ENCODE peak calls at places on chromosome 1, in six cellular contexts. One of them, this sample, is unnamed.

GRCh38 chr1:151596166-151596933 is 15.5 kb upstream of the SNX27 start:
- DNase-seq in IMR-90: peak; percentile 41
- DNase-seq in H9: no peak
- DNase-seq in mesenchymal stem cell: peak; percentile 35
- DNase-seq in H1: no peak
- DNase-seq in neuronal stem cell: no peak
- DNase-seq in this sample: no peak

GRCh38 chr1:87045757-87046422 is 131.5 kb downstream of the HS2ST1 start:
- DNase-seq in neuronal stem cell: no peak
- DNase-seq in mesenchymal stem cell: no peak
- DNase-seq in H9: no peak
- DNase-seq in H1: no peak
- DNase-seq in IMR-90: peak; percentile 59
- DNase-seq in this sample: no peak

GRCh38 chr1:170586942-170587593 is 55.1 kb downstream of the GORAB start:
- DNase-seq in H9: no peak
- DNase-seq in mesenchymal stem cell: no peak
- DNase-seq in H1: no peak
- DNase-seq in IMR-90: peak; percentile 40
- DNase-seq in neuronal stem cell: no peak
- DNase-seq in this sample: no peak

GRCh38 chr1:63717511-63718120 is 56.2 kb upstream of the ROR1 start:
- DNase-seq in mesenchymal stem cell: no peak
- DNase-seq in neuronal stem cell: no peak
- DNase-seq in IMR-90: no peak
- DNase-seq in H1: no peak
- DNase-seq in H9: no peak
- DNase-seq in this sample: peak; percentile 56

GRCh38 chr1:98988906-98989603 is 15.6 kb downstream of the PLPPR5 start:
- DNase-seq in H1: no peak
- DNase-seq in mesenchymal stem cell: no peak
- DNase-seq in H9: no peak
- DNase-seq in neuronal stem cell: no peak
- DNase-seq in IMR-90: peak; percentile 15
- DNase-seq in this sample: no peak

GRCh38 chr1:47872871-47873270 is 124.3 kb downstream of the TRABD2B start:
- DNase-seq in mesenchymal stem cell: no peak
- DNase-seq in neuronal stem cell: no peak
- DNase-seq in H1: no peak
- DNase-seq in H9: no peak
- DNase-seq in IMR-90: no peak
- DNase-seq in this sample: no peak

GRCh38 chr1:182720465-182720864 is 36.1 kb upstream of the RGS8 start:
- DNase-seq in neuronal stem cell: no peak
- DNase-seq in mesenchymal stem cell: peak; percentile 34
- DNase-seq in H1: no peak
- DNase-seq in IMR-90: peak; percentile 10
- DNase-seq in H9: no peak
- DNase-seq in this sample: peak; percentile 74

GRCh38 chr1:240091614-240092300 is at the start of gene FMN2:
- DNase-seq in mesenchymal stem cell: peak; percentile 26
- DNase-seq in H1: no peak
- DNase-seq in IMR-90: peak; percentile 49
- DNase-seq in H9: peak; percentile 75
- DNase-seq in neuronal stem cell: peak; percentile 67
- DNase-seq in this sample: peak; percentile 76

GRCh38 chr1:65632230-65632629 is 160.5 kb upstream of the PDE4B start:
- DNase-seq in H1: no peak
- DNase-seq in neuronal stem cell: no peak
- DNase-seq in mesenchymal stem cell: no peak
- DNase-seq in H9: no peak
- DNase-seq in IMR-90: no peak
- DNase-seq in this sample: no peak

GRCh38 chr1:88169144-88169543 is 514.9 kb upstream of the PKN2 start:
- DNase-seq in neuronal stem cell: no peak
- DNase-seq in H9: no peak
- DNase-seq in H1: no peak
- DNase-seq in IMR-90: no peak
- DNase-seq in mesenchymal stem cell: no peak
- DNase-seq in this sample: no peak

GRCh38 chr1:109379422-109379821 is 18.3 kb downstream of the SORT1 start:
- DNase-seq in H1: no peak
- DNase-seq in H9: no peak
- DNase-seq in mesenchymal stem cell: no peak
- DNase-seq in IMR-90: peak; percentile 53
- DNase-seq in neuronal stem cell: no peak
- DNase-seq in this sample: no peak

GRCh38 chr1:171817511-171818265 is 23.6 kb upstream of the DNM3 start:
- DNase-seq in mesenchymal stem cell: peak; percentile 93
- DNase-seq in H9: peak; percentile 46
- DNase-seq in H1: no peak
- DNase-seq in neuronal stem cell: no peak
- DNase-seq in IMR-90: peak; percentile 76
- DNase-seq in this sample: peak; percentile 86

GRCh38 chr1:89607888-89608626 is 24.9 kb upstream of the LRRC8C start:
- DNase-seq in H1: no peak
- DNase-seq in mesenchymal stem cell: peak; percentile 44
- DNase-seq in neuronal stem cell: no peak
- DNase-seq in H9: no peak
- DNase-seq in IMR-90: peak; percentile 31
- DNase-seq in this sample: no peak

GRCh38 chr1:50438945-50439344 is 15.7 kb upstream of the DMRTA2 start:
- DNase-seq in neuronal stem cell: no peak
- DNase-seq in H1: no peak
- DNase-seq in H9: no peak
- DNase-seq in IMR-90: peak; percentile 20
- DNase-seq in mesenchymal stem cell: no peak
- DNase-seq in this sample: peak; percentile 34

GRCh38 chr1:108130812-108131211 is 69.3 kb downstream of the SLC25A24 start:
- DNase-seq in neuronal stem cell: no peak
- DNase-seq in mesenchymal stem cell: no peak
- DNase-seq in H1: no peak
- DNase-seq in IMR-90: no peak
- DNase-seq in H9: no peak
- DNase-seq in this sample: no peak

GRCh38 chr1:226656601-226657277 is 82.3 kb downstream of the ITPKB start:
- DNase-seq in H1: no peak
- DNase-seq in H9: no peak
- DNase-seq in mesenchymal stem cell: peak; percentile 74
- DNase-seq in neuronal stem cell: no peak
- DNase-seq in IMR-90: peak; percentile 92
- DNase-seq in this sample: no peak

GRCh38 chr1:204384636-204385354 is 25.1 kb upstream of the PLEKHA6 start:
- DNase-seq in H1: no peak
- DNase-seq in neuronal stem cell: no peak
- DNase-seq in mesenchymal stem cell: no peak
- DNase-seq in IMR-90: peak; percentile 50
- DNase-seq in H9: no peak
- DNase-seq in this sample: no peak

GRCh38 chr1:58287894-58288623 is 258.5 kb downstream of the OMA1 start:
- DNase-seq in mesenchymal stem cell: no peak
- DNase-seq in H9: no peak
- DNase-seq in IMR-90: no peak
- DNase-seq in neuronal stem cell: no peak
- DNase-seq in H1: no peak
- DNase-seq in this sample: no peak

GRCh38 chr1:199279872-199280649 is 641.2 kb downstream of the PTPRC start:
- DNase-seq in mesenchymal stem cell: no peak
- DNase-seq in H1: no peak
- DNase-seq in H9: no peak
- DNase-seq in IMR-90: peak; percentile 51
- DNase-seq in neuronal stem cell: no peak
- DNase-seq in this sample: no peak

GRCh38 chr1:119080586-119080985 is 59.9 kb downstream of the WARS2 start:
- DNase-seq in IMR-90: peak; percentile 95
- DNase-seq in neuronal stem cell: no peak
- DNase-seq in mesenchymal stem cell: peak; percentile 76
- DNase-seq in H1: peak; percentile 47
- DNase-seq in H9: peak; percentile 40
- DNase-seq in this sample: peak; percentile 94

GRCh38 chr1:203328714-203329122 is 22.2 kb downstream of the FMOD start:
- DNase-seq in mesenchymal stem cell: no peak
- DNase-seq in neuronal stem cell: no peak
- DNase-seq in IMR-90: no peak
- DNase-seq in H1: no peak
- DNase-seq in H9: no peak
- DNase-seq in this sample: peak; percentile 34

GRCh38 chr1:24357011-24357410 is 37.9 kb downstream of the GRHL3 start:
- DNase-seq in H9: no peak
- DNase-seq in H1: no peak
- DNase-seq in neuronal stem cell: no peak
- DNase-seq in mesenchymal stem cell: no peak
- DNase-seq in IMR-90: no peak
- DNase-seq in this sample: no peak

DNA sequence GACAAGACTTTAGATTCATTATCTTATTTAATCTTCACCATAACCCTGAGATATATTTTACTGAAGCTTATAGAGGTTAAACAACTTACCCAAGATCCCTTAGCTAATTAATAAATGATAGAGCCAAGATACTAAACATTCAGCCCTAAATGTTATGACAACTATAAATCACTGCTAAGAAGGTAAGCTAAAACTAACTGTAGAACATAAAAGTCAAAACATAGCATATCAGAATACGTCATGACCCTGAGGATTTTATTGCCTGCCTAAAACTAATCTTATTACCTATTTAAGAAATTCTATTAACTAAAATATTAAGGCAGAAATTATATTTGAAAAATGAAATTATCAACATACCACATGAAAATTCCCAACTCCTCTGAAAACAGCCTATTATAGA is 22.6 kb downstream of the EVI5 start:
- DNase-seq in mesenchymal stem cell: no peak
- DNase-seq in IMR-90: no peak
- DNase-seq in H1: no peak
- DNase-seq in neuronal stem cell: no peak
- DNase-seq in H9: no peak
- DNase-seq in this sample: no peak
- H2BK120ac ChIP-seq in mesenchymal stem cell: no peak overlapping the region
- H2BK120ac ChIP-seq in IMR-90: no peak overlapping the region
- H2BK120ac ChIP-seq in H1: no peak overlapping the region
- H2BK120ac ChIP-seq in neuronal stem cell: no peak overlapping the region
- H2BK120ac ChIP-seq in H9: no peak overlapping the region
- H2BK120ac ChIP-seq in this sample: no peak overlapping the region

DNA sequence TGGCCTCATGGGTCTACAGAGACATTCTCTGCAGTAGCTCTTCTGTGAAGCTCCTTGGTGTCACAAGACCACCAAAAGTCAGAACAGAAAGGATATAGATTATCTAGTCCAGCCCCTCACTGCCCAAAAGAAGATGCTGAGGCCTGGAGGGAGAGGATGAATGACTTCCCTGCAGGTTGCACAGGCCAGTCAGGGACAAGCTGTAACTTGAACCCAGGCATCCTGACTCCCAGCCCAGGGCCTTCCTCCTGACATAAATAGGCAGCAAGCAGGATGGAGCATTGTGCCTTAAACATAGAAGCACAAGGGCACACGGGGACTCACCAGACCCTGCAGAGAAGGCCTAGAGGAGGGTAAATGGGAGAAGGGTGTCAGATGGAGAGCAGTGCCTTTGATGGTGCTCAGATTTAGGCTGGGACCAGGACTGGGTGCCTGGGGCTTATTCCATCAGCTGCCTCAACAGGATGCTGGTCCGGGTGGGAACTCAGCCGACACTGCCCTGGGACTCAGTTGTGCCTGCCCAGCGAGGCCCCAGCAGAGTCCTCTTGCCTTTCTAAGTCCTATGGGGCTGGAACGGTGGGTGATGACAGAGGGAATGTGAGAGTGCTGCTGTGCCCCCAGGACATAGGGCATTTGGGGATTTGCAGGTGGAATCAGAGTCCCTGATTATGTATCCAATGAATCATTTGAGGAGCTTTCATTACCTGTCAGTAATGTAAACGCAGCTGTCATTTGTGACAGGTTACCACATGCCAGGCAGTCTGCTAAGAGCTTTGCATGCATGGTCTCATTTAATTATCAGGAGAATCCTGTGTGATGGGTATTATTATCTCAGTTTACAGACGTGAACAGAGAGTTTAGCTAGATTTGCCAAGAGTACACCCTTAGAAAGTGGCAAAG is 13.2 kb downstream of the S100A7A start:
- DNase-seq in H1: no peak
- DNase-seq in neuronal stem cell: no peak
- DNase-seq in mesenchymal stem cell: no peak
- DNase-seq in H9: no peak
- DNase-seq in IMR-90: no peak
- DNase-seq in this sample: no peak
- H2BK120ac ChIP-seq in H1: no peak overlapping the region
- H2BK120ac ChIP-seq in neuronal stem cell: no peak overlapping the region
- H2BK120ac ChIP-seq in mesenchymal stem cell: no peak overlapping the region
- H2BK120ac ChIP-seq in H9: no peak overlapping the region
- H2BK120ac ChIP-seq in IMR-90: no peak overlapping the region
- H2BK120ac ChIP-seq in this sample: no peak overlapping the region

GRCh38 chr1:94068831-94069648 is 51.9 kb downstream of the ABCA4 start:
- DNase-seq in mesenchymal stem cell: peak; percentile 82
- DNase-seq in H9: no peak
- DNase-seq in H1: no peak
- DNase-seq in neuronal stem cell: no peak
- DNase-seq in IMR-90: peak; percentile 86
- DNase-seq in this sample: peak; percentile 62
- H2BK120ac ChIP-seq in mesenchymal stem cell: peak overlapping the region; percentile 77
- H2BK120ac ChIP-seq in H9: no peak overlapping the region
- H2BK120ac ChIP-seq in H1: no peak overlapping the region
- H2BK120ac ChIP-seq in neuronal stem cell: no peak overlapping the region
- H2BK120ac ChIP-seq in IMR-90: peak overlapping the region; percentile 83
- H2BK120ac ChIP-seq in this sample: no peak overlapping the region

DNA sequence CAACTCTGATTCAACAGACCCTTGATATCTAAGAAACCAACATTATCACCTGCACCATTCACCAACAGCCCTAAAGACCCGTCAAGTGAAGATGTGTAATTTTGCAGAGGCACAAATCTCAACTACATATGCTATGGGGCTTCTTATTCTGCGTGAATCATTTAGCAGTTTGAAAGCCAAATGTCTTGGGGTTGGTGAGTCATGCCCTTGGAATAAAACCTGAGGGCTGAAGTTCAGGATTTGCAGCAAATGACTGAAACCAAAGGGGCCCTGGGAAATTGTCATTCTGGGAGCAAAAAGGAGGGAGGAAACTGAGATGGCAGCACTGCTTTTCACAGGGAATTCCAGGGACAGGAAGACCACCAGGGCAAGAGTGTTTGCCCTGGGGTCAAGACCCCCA is 79.2 kb upstream of the TNR start:
- DNase-seq in mesenchymal stem cell: peak; percentile 73
- DNase-seq in H1: no peak
- DNase-seq in IMR-90: peak; percentile 46
- DNase-seq in neuronal stem cell: no peak
- DNase-seq in H9: no peak
- DNase-seq in this sample: no peak
- H2BK120ac ChIP-seq in mesenchymal stem cell: no peak overlapping the region
- H2BK120ac ChIP-seq in H1: no peak overlapping the region
- H2BK120ac ChIP-seq in IMR-90: no peak overlapping the region
- H2BK120ac ChIP-seq in neuronal stem cell: no peak overlapping the region
- H2BK120ac ChIP-seq in H9: no peak overlapping the region
- H2BK120ac ChIP-seq in this sample: no peak overlapping the region

GRCh38 chr1:29441916-29442668 is 205.8 kb downstream of the PTPRU start:
- DNase-seq in H9: peak; percentile 15
- DNase-seq in H1: no peak
- DNase-seq in IMR-90: no peak
- DNase-seq in mesenchymal stem cell: no peak
- DNase-seq in neuronal stem cell: no peak
- DNase-seq in this sample: no peak
- H2BK120ac ChIP-seq in H9: no peak overlapping the region
- H2BK120ac ChIP-seq in H1: no peak overlapping the region
- H2BK120ac ChIP-seq in IMR-90: no peak overlapping the region
- H2BK120ac ChIP-seq in mesenchymal stem cell: no peak overlapping the region
- H2BK120ac ChIP-seq in neuronal stem cell: no peak overlapping the region
- H2BK120ac ChIP-seq in this sample: no peak overlapping the region